ENCODE peak calls at places on chromosomes 16 and 17, in four cellular contexts. X is GM13976; U is AG04449; H is stimulated activated effector memory CD8-positive, alpha-beta T cell treated with anti-CD3 and anti-CD28 coated beads, Interleukin-12 subunit alpha, Interleukin-12 subunit beta, amount 100 ng/mL, for 72 hours. G is an unnamed sample.

GRCh38 chr17:301681-302299 is 50.8 kb downstream of the RPH3AL start:
- DNase-seq in X (no peak), U (no peak), H (no peak), G (no peak)

GRCh38 chr17:81576621-81577277 is 24.6 kb upstream of the FAAP100 start:
- DNase-seq in X (no peak), U (no peak), H (no peak), G (no peak)

GRCh38 chr16:68563631-68564366 is 24.7 kb downstream of the ZFP90 start:
- DNase-seq in X (no peak), U (no peak), H (no peak), G (no peak)

GRCh38 chr17:28760987-28761562 is 17.3 kb downstream of the TRAF4 start:
- DNase-seq in X (no peak), U (peak; percentile 28), H (no peak), G (no peak)

GRCh38 chr17:48550313-48551205 is 5.7 kb upstream of the HOXB2 start:
- DNase-seq in X (no peak), U (no peak), H (no peak), G (no peak)

GRCh38 chr17:43094129-43094834 is 30.9 kb downstream of the BRCA1 start:
- DNase-seq in X (no peak), U (no peak), H (no peak), G (no peak)

GRCh38 chr16:20865420-20866126 is 34.6 kb downstream of the DCUN1D3 start:
- DNase-seq in X (peak; percentile 73), U (no peak), H (no peak), G (no peak)

GRCh38 chr17:19384723-19385391 is 2.1 kb downstream of the MFAP4 start:
- DNase-seq in X (no peak), U (no peak), H (no peak), G (peak; percentile 81)

GRCh38 chr17:49890077-49890821 is 42.4 kb upstream of the TAC4 start:
- DNase-seq in X (no peak), U (no peak), H (no peak), G (no peak)

GRCh38 chr17:71914812-71915211 is 206.0 kb upstream of the SOX9 start:
- DNase-seq in X (no peak), U (no peak), H (no peak), G (no peak)

GRCh38 chr17:29588561-29589411 is 662 bp downstream of the GIT1 start:
- DNase-seq in X (no peak), U (no peak), H (peak; percentile 77), G (peak; percentile 78)

GRCh38 chr17:14214271-14214670 is 22.4 kb downstream of the CDRT15 start:
- DNase-seq in X (no peak), U (no peak), H (no peak), G (no peak)

GRCh38 chr17:73175962-73176565 is 11.3 kb downstream of the SSTR2 start:
- DNase-seq in X (no peak), U (no peak), H (no peak), G (no peak)

GRCh38 chr17:58344047-58344790 is 7.8 kb downstream of the SUPT4H1 start:
- DNase-seq in X (peak; percentile 77), U (no peak), H (peak; percentile 95), G (peak; percentile 94)

GRCh38 chr17:17231621-17232302 is 5.2 kb downstream of the FLCN start:
- DNase-seq in X (no peak), U (no peak), H (no peak), G (no peak)

GRCh38 chr17:68057531-68057952 is 22.0 kb downstream of the KPNA2 start:
- DNase-seq in X (no peak), U (no peak), H (peak; percentile 63), G (peak; percentile 78)

GRCh38 chr17:79619636-79620206 is 8.9 kb upstream of the RBFOX3 start:
- DNase-seq in X (no peak), U (no peak), H (no peak), G (no peak)

GRCh38 chr16:51153275-51153991 is 2.4 kb upstream of the SALL1 start:
- DNase-seq in X (no peak), U (no peak), H (no peak), G (no peak)

GRCh38 chr17:83149761-83150251 is 70.4 kb downstream of the METRNL start:
- DNase-seq in X (no peak), U (no peak), H (no peak), G (no peak)

GRCh38 chr16:85870159-85870558 is 28.8 kb upstream of the IRF8 start:
- DNase-seq in X (no peak), U (no peak), H (no peak), G (no peak)

GRCh38 chr16:12268602-12269001 is 292.1 kb downstream of the SNX29 start:
- DNase-seq in X (no peak), U (no peak), H (no peak), G (no peak)

GRCh38 chr17:43877451-43878155 is 29.7 kb downstream of the MPP2 start:
- DNase-seq in X (no peak), U (no peak), H (no peak), G (no peak)

GRCh38 chr17:78600181-78600651 is 23.0 kb upstream of the DNAH17 start:
- DNase-seq in X (no peak), U (no peak), H (no peak), G (no peak)

GRCh38 chr16:70157477-70158260 is 15.9 kb upstream of the CLEC18C start:
- DNase-seq in X (peak; percentile 26), U (no peak), H (no peak), G (no peak)

GRCh38 chr17:41417576-41418015 is 6.8 kb downstream of the KRT37 start:
- DNase-seq in X (peak; percentile 41), U (no peak), H (no peak), G (no peak)

GRCh38 chr17:19005442-19005773 is 844 bp upstream of the FAM83G start:
- DNase-seq in X (no peak), U (no peak), H (no peak), G (no peak)

GRCh38 chr17:80891096-80892018 is 100.3 kb upstream of the CHMP6 start:
- DNase-seq in X (peak; percentile 78), U (peak; percentile 33), H (peak; percentile 91), G (peak; percentile 32)

GRCh38 chr16:73064227-73064995 is 16.5 kb upstream of the ZFHX3 start:
- DNase-seq in X (no peak), U (peak; percentile 51), H (no peak), G (peak; percentile 48)

GRCh38 chr17:65102788-65103187 is 34.4 kb upstream of the RGS9 start:
- DNase-seq in X (no peak), U (no peak), H (no peak), G (no peak)

GRCh38 chr17:4852504-4853075 is 19.4 kb downstream of the MINK1 start:
- DNase-seq in X (no peak), U (no peak), H (no peak), G (peak; percentile 14)

GRCh38 chr17:76558210-76559095 is 18.6 kb downstream of the PRCD start:
- DNase-seq in X (no peak), U (no peak), H (no peak), G (no peak)